ENCODE peak calls at places on chromosomes 5 and 9, in six cellular contexts. Y is GM12891, E is HepG2, H is H1, R is GM12878, C is K562. P is an unnamed sample.

GRCh38 chr5:95238560-95239325 is 46.2 kb downstream of the MCTP1 start:
- DNase-seq in Y (no peak), E (no peak), R (no peak), C (no peak), H (no peak), P (no peak)

GRCh38 chr9:36416870-36417269 is 16.8 kb upstream of the RNF38 start:
- DNase-seq in R (no peak), C (no peak), H (no peak), Y (no peak), E (no peak), P (no peak)

GRCh38 chr5:89998505-89998904 is 411.1 kb downstream of the CETN3 start:
- DNase-seq in R (no peak), E (no peak), C (no peak), Y (no peak), H (no peak), P (no peak)

GRCh38 chr9:85013703-85014102 is 344.2 kb downstream of the NTRK2 start:
- DNase-seq in Y (no peak), H (no peak), E (peak; percentile 58), R (no peak), C (no peak), P (no peak)

GRCh38 chr9:70435948-70436347 is 21.5 kb upstream of the KLF9 start:
- DNase-seq in C (no peak), Y (no peak), R (no peak), E (no peak), H (no peak), P (no peak)

GRCh38 chr9:130959809-130960334 is 20.8 kb upstream of the FIBCD1 start:
- DNase-seq in H (no peak), Y (no peak), R (no peak), C (peak; percentile 61), E (no peak), P (no peak)

GRCh38 chr9:124075761-124076160 is 64.2 kb downstream of the LHX2 start:
- DNase-seq in E (no peak), C (no peak), R (no peak), Y (no peak), H (no peak), P (no peak)

GRCh38 chr5:80761966-80762365 is 107.2 kb upstream of the DHFR start:
- DNase-seq in H (no peak), C (no peak), R (no peak), Y (no peak), E (no peak), P (no peak)

GRCh38 chr5:80438739-80439138 is 30.9 kb downstream of the ZFYVE16 start:
- DNase-seq in E (no peak), R (no peak), C (no peak), H (no peak), Y (no peak), P (no peak)

GRCh38 chr9:97907632-97908031 is 14.7 kb downstream of the TRMO start:
- DNase-seq in C (no peak), E (no peak), H (no peak), Y (no peak), R (no peak), P (no peak)

GRCh38 chr5:59124983-59125960 is 542.4 kb downstream of the RAB3C start:
- DNase-seq in R (no peak), E (no peak), C (no peak), Y (no peak), H (no peak), P (no peak)

GRCh38 chr5:141084487-141084989 is 9.9 kb upstream of the PCDHB2 start:
- DNase-seq in C (peak; percentile 13), R (no peak), H (peak; percentile 44), E (peak; percentile 72), Y (no peak), P (no peak)

GRCh38 chr9:69035438-69036316 is at the start of gene FXN:
- DNase-seq in E (peak; percentile 61), R (peak; percentile 38), H (peak; percentile 53), Y (peak; percentile 84), C (peak; percentile 84), P (peak; percentile 85)

GRCh38 chr5:97044057-97044456 is 98.4 kb downstream of the LIX1 start:
- DNase-seq in Y (no peak), C (peak; percentile 17), E (peak; percentile 27), H (peak; percentile 50), R (no peak), P (no peak)

GRCh38 chr9:94922098-94922607 is 195.7 kb downstream of the AOPEP start:
- DNase-seq in Y (no peak), R (no peak), C (no peak), H (no peak), E (peak; percentile 91), P (no peak)

GRCh38 chr5:158155087-158155486 is 296.1 kb upstream of the CLINT1 start:
- DNase-seq in C (no peak), Y (no peak), R (no peak), H (no peak), E (no peak), P (no peak)

GRCh38 chr9:21559402-21560280 is 77.5 kb upstream of the IFNE start:
- DNase-seq in R (no peak), Y (peak; percentile 46), E (no peak), H (no peak), C (no peak), P (peak; percentile 36)

GRCh38 chr5:138620661-138621224 is 45.5 kb upstream of the HSPA9 start:
- DNase-seq in Y (no peak), H (no peak), E (no peak), C (no peak), R (no peak), P (no peak)

GRCh38 chr9:128550770-128551651 is 1.4 kb upstream of the SPTAN1 start:
- DNase-seq in Y (no peak), H (no peak), E (no peak), C (no peak), R (no peak), P (no peak)

GRCh38 chr5:33743089-33743488 is 148.7 kb downstream of the ADAMTS12 start:
- DNase-seq in E (no peak), Y (no peak), C (no peak), H (no peak), R (no peak), P (no peak)

GRCh38 chr9:7982907-7983306 is 183.3 kb upstream of the DMAC1 start:
- DNase-seq in C (no peak), H (no peak), R (no peak), Y (no peak), E (no peak), P (no peak)

GRCh38 chr5:156505101-156505500 is 178.1 kb downstream of the SGCD start:
- DNase-seq in H (no peak), Y (no peak), E (no peak), R (no peak), C (no peak), P (no peak)

GRCh38 chr5:33445808-33446207 is 5.0 kb downstream of the TARS1 start:
- DNase-seq in C (no peak), E (no peak), H (no peak), Y (no peak), R (no peak), P (no peak)

GRCh38 chr5:142876817-142877216 is 106.6 kb downstream of the ARHGAP26 start:
- DNase-seq in H (no peak), E (no peak), C (no peak), Y (no peak), R (no peak), P (no peak)
- TF ChIP-seq POLR2A in H (no peak), E (no peak), C (no peak), Y (no peak), R (no peak), P (no peak)

GRCh38 chr9:133476531-133476930 is 2.4 kb downstream of the SLC2A6 start:
- DNase-seq in C (no peak), Y (no peak), H (no peak), R (no peak), E (no peak), P (no peak)
- TF ChIP-seq TAF1 in C (no peak), Y (no peak), H (no peak), R (no peak), E (no peak), P (no peak)

GRCh38 chr9:33290247-33290993 is at the start of gene NFX1:
- DNase-seq in C (peak; percentile 90), Y (peak; percentile 87), E (peak; percentile 94), H (peak; percentile 85), R (peak; percentile 94), P (peak; percentile 89)
- TF ChIP-seq POLR2A in C (peak; percentile 93), Y (peak; percentile 85), E (peak; percentile 87), H (peak; percentile 96), R (peak; percentile 98), P (peak; percentile 94)

GRCh38 chr9:81521892-81522291 is 167.5 kb downstream of the TLE1 start:
- DNase-seq in R (no peak), H (no peak), Y (no peak), C (no peak), E (peak; percentile 57), P (no peak)

GRCh38 chr9:81519816-81520215 is 169.5 kb downstream of the TLE1 start:
- DNase-seq in H (no peak), E (no peak), Y (no peak), R (no peak), C (no peak), P (no peak)

GRCh38 chr9:81517954-81518353 is 171.4 kb downstream of the TLE1 start:
- DNase-seq in R (no peak), Y (no peak), C (no peak), H (no peak), E (no peak), P (no peak)

GRCh38 chr9:81526587-81526986 is 162.8 kb downstream of the TLE1 start:
- DNase-seq in C (no peak), R (no peak), Y (no peak), E (no peak), H (no peak), P (no peak)

DNA sequence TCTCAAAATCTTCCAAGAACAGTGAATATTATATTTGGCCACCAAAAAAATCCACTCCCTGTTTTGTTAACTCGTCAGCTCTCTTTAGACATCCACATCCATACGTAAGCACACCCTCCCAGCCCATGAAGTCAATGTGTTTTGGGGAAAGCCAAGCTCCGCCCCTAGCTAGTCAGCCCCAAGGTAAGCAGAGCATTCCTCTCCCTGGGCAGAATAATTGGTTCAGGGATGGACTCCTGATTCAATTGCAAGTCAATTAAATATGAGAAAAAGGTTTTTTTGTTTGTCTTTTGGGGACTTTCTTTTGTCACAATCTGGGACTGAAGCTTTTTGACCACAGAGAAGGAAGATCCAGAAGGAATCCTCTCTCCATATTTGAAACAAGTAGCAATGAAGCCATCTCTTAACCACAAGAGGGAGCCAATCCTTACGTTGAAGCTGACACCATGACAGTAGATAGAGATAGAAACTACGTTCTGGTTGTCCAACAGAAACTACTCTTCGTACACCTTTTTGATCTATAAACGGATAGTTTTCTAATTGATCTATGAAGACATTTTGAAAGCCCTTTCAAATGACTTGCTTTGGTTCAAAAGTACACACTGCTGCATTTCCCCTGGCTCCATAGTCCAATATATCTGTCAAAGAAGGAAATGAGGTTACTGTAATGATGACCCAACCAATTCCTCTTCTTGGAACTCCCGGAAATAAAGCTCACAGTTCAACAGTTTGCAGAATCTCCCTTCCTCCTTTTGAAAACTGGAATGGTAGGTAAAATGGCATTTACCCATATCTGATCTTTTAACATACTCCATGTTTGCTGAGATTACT is 166.4 kb downstream of the TLE1 start:
- DNase-seq in E (peak; percentile 77), C (no peak), Y (no peak), H (no peak), R (no peak), P (no peak)
- TF ChIP-seq TAF1 in E (no peak), C (no peak), Y (no peak), H (no peak), R (no peak), P (no peak)